ENCODE peak calls at places on chromosomes 13 and 19, in eight cellular contexts. G is PC-3; J is brain microvascular endothelial cell; W is dorsolateral prefrontal cortex; U is left lung; Y is right lobe of liver; O is cardiac fibroblast; I is CD4-positive, CD25-positive, alpha-beta regulatory T cell. R is an unnamed sample.

GRCh38 chr19:48033604-48034003 is 10.3 kb downstream of the CABP5 start:
- DNase-seq in G (no peak), J (no peak), W (no peak), U (no peak), Y (no peak), O (no peak), I (no peak), R (no peak)

GRCh38 chr13:26978081-26978860 is 193.3 kb downstream of the USP12 start:
- DNase-seq in G (no peak), J (no peak), W (no peak), U (no peak), Y (no peak), O (no peak), I (no peak), R (no peak)

GRCh38 chr13:76745246-76746200 is 140.7 kb downstream of the KCTD12 start:
- DNase-seq in G (no peak), J (no peak), W (no peak), U (no peak), Y (no peak), O (peak; percentile 41), I (no peak), R (no peak)

GRCh38 chr19:35436477-35437141 is 11.4 kb upstream of the FFAR2 start:
- DNase-seq in G (peak; percentile 47), J (no peak), W (no peak), U (peak; percentile 38), Y (no peak), O (peak; percentile 89), I (no peak), R (no peak)

GRCh38 chr19:3145909-3146676 is 10.3 kb downstream of the GNA15 start:
- DNase-seq in G (no peak), J (no peak), W (no peak), U (peak; percentile 77), Y (no peak), O (no peak), I (no peak), R (no peak)

GRCh38 chr13:72170571-72170970 is 303.6 kb upstream of the DACH1 start:
- DNase-seq in G (no peak), J (no peak), W (no peak), U (no peak), Y (no peak), O (no peak), I (no peak), R (no peak)

GRCh38 chr13:91609353-91609752 is 210.9 kb downstream of the GPC5 start:
- DNase-seq in G (peak; percentile 7), J (peak; percentile 7), W (no peak), U (no peak), Y (no peak), O (peak; percentile 47), I (no peak), R (no peak)

GRCh38 chr13:26062853-26063444 is 11.1 kb upstream of the SHISA2 start:
- DNase-seq in G (peak; percentile 76), J (peak; percentile 63), W (no peak), U (no peak), Y (no peak), O (peak; percentile 78), I (peak; percentile 51), R (peak; percentile 74)

GRCh38 chr13:38421590-38422560 is 72.2 kb downstream of the UFM1 start:
- DNase-seq in G (no peak), J (peak; percentile 31), W (no peak), U (no peak), Y (no peak), O (peak; percentile 53), I (no peak), R (no peak)

GRCh38 chr13:113821847-113822246 is 42.0 kb downstream of the GAS6 start:
- DNase-seq in G (no peak), J (no peak), W (no peak), U (no peak), Y (no peak), O (no peak), I (no peak), R (no peak)

DNA sequence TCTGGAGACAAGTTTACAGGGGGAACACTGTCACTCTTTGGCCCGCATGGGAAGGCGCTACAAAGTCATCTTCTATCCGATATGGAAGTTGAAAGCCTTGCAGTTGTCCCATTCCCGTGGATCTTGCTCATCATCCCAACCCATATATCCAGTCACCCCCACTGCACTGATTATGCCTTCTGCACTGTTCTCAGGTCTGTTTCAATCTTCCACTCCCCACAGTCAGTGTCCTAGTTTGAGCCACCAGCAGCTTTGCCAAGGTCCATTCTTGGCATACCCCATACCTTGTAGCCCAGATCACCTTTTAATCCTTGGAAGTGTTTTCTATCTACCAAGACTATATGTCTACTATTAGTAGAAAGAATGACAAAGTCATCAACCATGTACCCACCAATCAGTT is 88.1 kb downstream of the MIPEP start:
- DNase-seq in G (no peak), J (no peak), W (no peak), U (no peak), Y (no peak), O (no peak), I (no peak), R (no peak)
- H3K4me3 ChIP-seq in G (no peak overlapping the region), J (no peak overlapping the region), W (no peak overlapping the region), U (no peak overlapping the region), Y (no peak overlapping the region), O (no peak overlapping the region), I (no peak overlapping the region), R (no peak overlapping the region)

DNA sequence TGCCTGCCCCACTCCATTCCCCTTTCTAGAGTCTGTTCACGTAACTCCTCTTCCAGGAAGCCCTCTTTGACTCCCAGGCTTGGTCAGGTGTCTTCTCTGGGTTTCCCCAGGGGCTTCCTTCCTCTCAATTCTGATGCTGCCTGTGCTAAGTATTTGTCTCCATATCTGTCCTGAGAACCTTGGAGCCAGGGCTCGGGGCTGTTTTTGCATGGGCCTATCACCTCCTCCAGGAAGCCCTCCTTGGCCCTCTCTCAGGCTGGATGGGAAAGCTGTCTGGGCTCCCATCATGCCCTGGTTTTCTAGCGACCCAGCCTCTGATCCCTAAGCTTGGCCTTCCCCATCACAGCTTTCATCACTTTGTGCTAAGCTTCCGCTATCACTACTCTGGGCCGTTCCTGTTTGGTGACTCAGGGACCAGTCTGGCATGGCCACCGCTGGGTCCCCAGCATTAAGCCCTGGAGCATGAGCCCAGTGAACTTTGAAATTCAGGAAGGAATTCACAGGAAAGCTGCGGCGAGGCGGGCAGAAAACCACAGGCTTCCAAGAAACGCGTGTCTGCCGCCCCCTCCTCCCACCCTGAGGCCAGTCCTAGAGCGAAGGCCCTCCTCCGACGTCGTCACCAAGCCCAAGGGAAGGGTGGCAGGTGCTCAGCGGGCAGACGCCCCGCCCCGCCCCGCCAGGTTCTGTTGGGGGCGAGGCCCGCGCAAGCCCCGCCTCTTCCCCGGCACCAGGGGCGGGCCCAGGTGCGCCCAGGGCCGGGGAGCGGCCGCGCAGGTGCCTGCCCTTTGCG is 482 bp upstream of the SPINT2 start:
- DNase-seq in G (peak; percentile 90), J (peak; percentile 63), W (peak; percentile 44), U (peak; percentile 87), Y (peak; percentile 59), O (peak; percentile 70), I (peak; percentile 76), R (peak; percentile 23)
- H3K4me3 ChIP-seq in G (peak overlapping the region; percentile 91), J (peak overlapping the region; percentile 47), W (peak overlapping the region; percentile 69), U (peak overlapping the region; percentile 73), Y (peak overlapping the region; percentile 44), O (peak overlapping the region; percentile 35), I (peak overlapping the region; percentile 13), R (peak overlapping the region; percentile 64)

DNA sequence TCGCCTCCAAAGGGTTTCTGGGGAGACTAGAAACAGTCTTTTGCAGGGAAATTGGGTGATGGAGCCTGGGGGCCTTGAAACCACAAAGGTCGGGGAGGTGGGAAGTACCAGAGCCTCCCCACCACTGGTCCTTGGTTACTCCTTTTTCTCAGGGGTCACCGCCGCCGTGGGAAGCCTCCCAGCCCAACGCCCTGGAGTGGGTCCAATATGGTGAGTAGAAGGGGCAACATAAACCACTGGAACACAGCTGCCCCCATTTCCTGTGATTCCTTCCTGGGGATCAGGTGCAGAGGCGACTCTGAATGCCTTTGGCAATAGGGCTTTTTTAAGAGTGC is 5.8 kb downstream of the PGLYRP1 start:
- DNase-seq in G (no peak), J (no peak), W (no peak), U (no peak), Y (no peak), O (no peak), I (no peak), R (no peak)
- H3K4me3 ChIP-seq in G (no peak overlapping the region), J (no peak overlapping the region), W (no peak overlapping the region), U (no peak overlapping the region), Y (no peak overlapping the region), O (no peak overlapping the region), I (no peak overlapping the region), R (no peak overlapping the region)

GRCh38 chr19:36747750-36748149 is 24.9 kb downstream of the ZNF850 start:
- DNase-seq in G (no peak), J (no peak), W (no peak), U (no peak), Y (no peak), O (no peak), I (no peak), R (no peak)
- H3K4me3 ChIP-seq in G (no peak overlapping the region), J (no peak overlapping the region), W (no peak overlapping the region), U (no peak overlapping the region), Y (no peak overlapping the region), O (no peak overlapping the region), I (no peak overlapping the region), R (no peak overlapping the region)

DNA sequence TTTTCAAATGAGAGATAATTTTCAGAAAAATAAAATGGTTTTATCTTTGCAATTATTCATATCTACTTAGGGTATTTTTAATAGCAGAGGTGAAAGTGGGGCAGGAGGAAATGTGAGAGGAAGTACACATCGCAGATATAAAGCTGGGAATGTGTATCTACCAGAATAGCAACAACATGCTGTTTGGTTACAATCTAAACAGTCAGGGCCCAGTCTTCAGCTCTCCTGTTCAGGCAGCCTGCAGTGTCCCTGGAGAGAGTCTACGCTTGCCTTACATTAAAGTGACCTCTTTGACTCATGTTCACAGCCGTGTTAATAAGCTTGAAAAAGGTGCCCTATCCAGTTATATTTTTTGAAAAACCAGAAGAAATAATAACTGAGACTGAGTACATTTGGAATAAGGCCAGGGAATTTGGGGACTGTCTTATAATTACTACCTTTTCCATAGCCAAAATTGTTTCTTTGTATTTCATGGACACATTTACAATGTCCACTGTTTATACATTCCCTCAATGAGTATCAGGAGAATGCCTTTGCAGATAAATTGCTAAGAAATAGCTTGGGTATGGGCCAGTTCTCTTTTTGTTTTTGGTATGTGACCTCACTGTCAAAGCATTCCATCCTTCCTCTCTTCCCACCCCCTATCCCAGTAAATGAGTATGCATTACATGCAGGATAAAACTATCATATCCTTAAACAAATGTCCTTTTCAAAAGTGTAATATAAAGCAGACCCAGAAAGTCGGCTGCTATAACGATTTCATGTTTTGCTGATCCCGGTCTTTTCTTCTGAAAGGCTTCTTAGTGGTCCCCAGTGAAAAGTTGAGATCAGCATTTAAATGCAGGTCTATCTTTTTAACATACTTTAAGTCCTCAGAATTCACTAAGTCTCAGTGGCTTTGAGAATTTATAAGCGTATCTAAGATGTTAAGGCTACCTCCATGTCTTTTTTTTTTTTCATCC is 82.6 kb downstream of the PCDH9 start:
- DNase-seq in G (peak; percentile 14), J (peak; percentile 75), W (no peak), U (no peak), Y (no peak), O (peak; percentile 79), I (no peak), R (no peak)
- H3K4me3 ChIP-seq in G (no peak overlapping the region), J (peak overlapping the region; percentile 6), W (no peak overlapping the region), U (no peak overlapping the region), Y (no peak overlapping the region), O (peak overlapping the region; percentile 30), I (no peak overlapping the region), R (no peak overlapping the region)

R was measured in Jurkat, Clone E6-1.